ENCODE peak calls at places on chromosomes 7 and 10, in five cellular contexts. One of them, this sample, is unnamed.
A peak's percentile ranks its signal among the peaks of the same experiment; 100 is the strongest.

GRCh38 chr7:74373536-74373935 is 80.2 kb upstream of the GTF2IRD1 start:
- DNase-seq in testis: no peak
- DNase-seq in CD14-positive monocyte: no peak
- DNase-seq in OCI-LY7: no peak
- DNase-seq in PC-9: no peak
- DNase-seq in this sample: no peak

GRCh38 chr10:82934947-82935346 is 1060.0 kb downstream of the NRG3 start:
- DNase-seq in testis: no peak
- DNase-seq in CD14-positive monocyte: no peak
- DNase-seq in OCI-LY7: no peak
- DNase-seq in PC-9: no peak
- DNase-seq in this sample: no peak

GRCh38 chr7:26637610-26638009 is 226.8 kb downstream of the SKAP2 start:
- DNase-seq in testis: no peak
- DNase-seq in CD14-positive monocyte: no peak
- DNase-seq in OCI-LY7: no peak
- DNase-seq in PC-9: no peak
- DNase-seq in this sample: no peak

GRCh38 chr7:100598425-100598824 is 3.7 kb upstream of the PCOLCE start:
- DNase-seq in testis: no peak
- DNase-seq in CD14-positive monocyte: no peak
- DNase-seq in OCI-LY7: no peak
- DNase-seq in PC-9: no peak
- DNase-seq in this sample: no peak

GRCh38 chr10:21292763-21293517 is 232.5 kb downstream of the SKIDA1 start:
- DNase-seq in testis: peak; percentile 79
- DNase-seq in CD14-positive monocyte: no peak
- DNase-seq in OCI-LY7: no peak
- DNase-seq in PC-9: peak; percentile 87
- DNase-seq in this sample: no peak

GRCh38 chr7:1787241-1787640 is 117.2 kb downstream of the ELFN1 start:
- DNase-seq in testis: no peak
- DNase-seq in CD14-positive monocyte: no peak
- DNase-seq in OCI-LY7: no peak
- DNase-seq in PC-9: no peak
- DNase-seq in this sample: no peak

GRCh38 chr10:51733061-51733460 is 33.7 kb upstream of the CSTF2T start:
- DNase-seq in testis: no peak
- DNase-seq in CD14-positive monocyte: no peak
- DNase-seq in OCI-LY7: no peak
- DNase-seq in PC-9: no peak
- DNase-seq in this sample: no peak

GRCh38 chr7:6614941-6615737 is at the start of gene ZNF853:
- DNase-seq in testis: no peak
- DNase-seq in CD14-positive monocyte: no peak
- DNase-seq in OCI-LY7: no peak
- DNase-seq in PC-9: no peak
- DNase-seq in this sample: no peak

GRCh38 chr10:28541695-28542365 is 8.9 kb downstream of the WAC start:
- DNase-seq in testis: no peak
- DNase-seq in CD14-positive monocyte: no peak
- DNase-seq in OCI-LY7: no peak
- DNase-seq in PC-9: no peak
- DNase-seq in this sample: no peak

GRCh38 chr10:90865400-90865799 is 6.4 kb upstream of the RPP30 start:
- DNase-seq in testis: no peak
- DNase-seq in CD14-positive monocyte: no peak
- DNase-seq in OCI-LY7: peak; percentile 29
- DNase-seq in PC-9: no peak
- DNase-seq in this sample: no peak

GRCh38 chr7:151552352-151553028 is 32.8 kb upstream of the RHEB start:
- DNase-seq in testis: no peak
- DNase-seq in CD14-positive monocyte: no peak
- DNase-seq in OCI-LY7: no peak
- DNase-seq in PC-9: peak; percentile 93
- DNase-seq in this sample: no peak

GRCh38 chr7:141016349-141016748 is 1.6 kb upstream of the MRPS33 start:
- DNase-seq in testis: no peak
- DNase-seq in CD14-positive monocyte: no peak
- DNase-seq in OCI-LY7: no peak
- DNase-seq in PC-9: no peak
- DNase-seq in this sample: no peak

GRCh38 chr7:141013345-141013715 is 1.4 kb downstream of the MRPS33 start:
- DNase-seq in testis: no peak
- DNase-seq in CD14-positive monocyte: no peak
- DNase-seq in OCI-LY7: peak; percentile 27
- DNase-seq in PC-9: no peak
- DNase-seq in this sample: no peak

GRCh38 chr7:141012696-141013344 is 1.9 kb downstream of the MRPS33 start:
- DNase-seq in testis: no peak
- DNase-seq in CD14-positive monocyte: no peak
- DNase-seq in OCI-LY7: no peak
- DNase-seq in PC-9: no peak
- DNase-seq in this sample: no peak

GRCh38 chr7:141014091-141014490 is 661 bp downstream of the MRPS33 start:
- DNase-seq in testis: no peak
- DNase-seq in CD14-positive monocyte: no peak
- DNase-seq in OCI-LY7: no peak
- DNase-seq in PC-9: peak; percentile 35
- DNase-seq in this sample: no peak

DNA sequence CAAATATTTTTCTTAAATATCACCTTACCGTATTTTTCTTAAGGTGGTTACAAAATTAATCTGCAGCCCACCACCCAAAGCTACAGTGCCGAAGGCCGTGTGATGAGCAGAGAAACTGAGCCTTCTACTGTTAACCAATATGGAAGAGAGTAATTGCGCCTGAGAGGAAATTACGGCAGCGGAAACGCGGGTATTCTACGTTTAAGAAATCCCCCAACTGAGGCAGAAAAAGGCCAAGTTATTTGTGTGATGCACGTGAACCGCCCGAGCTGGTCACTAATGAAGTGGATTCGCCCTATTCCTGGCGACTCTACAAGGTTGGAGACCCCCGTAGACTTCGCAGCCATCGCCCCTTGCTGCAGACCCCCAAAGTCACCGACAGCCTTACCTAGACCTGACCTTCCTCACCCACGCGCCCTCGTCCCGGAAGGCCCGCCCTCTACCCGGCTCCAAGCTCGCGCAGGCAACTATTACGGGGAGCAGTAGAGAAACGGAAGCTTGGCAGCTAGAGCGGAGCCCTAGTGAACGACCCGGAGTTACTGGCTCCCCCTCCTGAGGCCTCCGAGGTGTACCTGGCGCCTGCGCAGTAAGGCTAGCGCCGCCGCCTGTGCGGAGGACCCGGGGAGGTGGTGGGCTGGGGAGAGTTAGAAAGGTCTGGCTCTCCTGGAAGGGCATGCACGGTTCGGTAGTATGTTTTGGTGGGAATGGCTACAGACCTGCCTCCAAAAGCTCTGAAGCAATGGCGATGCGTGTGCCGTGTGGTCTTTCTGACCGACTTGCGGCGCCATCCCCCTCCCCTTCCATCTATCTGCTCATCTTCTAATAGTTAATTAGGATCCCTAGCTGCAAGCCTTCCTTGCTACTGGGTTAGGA is at the start of gene MRPS33:
- DNase-seq in testis: peak; percentile 99
- DNase-seq in CD14-positive monocyte: peak; percentile 91
- DNase-seq in OCI-LY7: peak; percentile 97
- DNase-seq in PC-9: peak; percentile 93
- DNase-seq in this sample: peak; percentile 95
- TF ChIP-seq CTCF in testis: peak; percentile 42
- TF ChIP-seq CTCF in CD14-positive monocyte: peak; percentile 43
- TF ChIP-seq CTCF in OCI-LY7: peak; percentile 85
- TF ChIP-seq CTCF in PC-9: peak; percentile 43
- TF ChIP-seq CTCF in this sample: peak; percentile 75

GRCh38 chr7:130141858-130142653 is 63.1 kb downstream of the TMEM209 start:
- DNase-seq in testis: no peak
- DNase-seq in CD14-positive monocyte: no peak
- DNase-seq in OCI-LY7: no peak
- DNase-seq in PC-9: no peak
- DNase-seq in this sample: peak; percentile 45

GRCh38 chr7:130140551-130141160 is 64.5 kb downstream of the TMEM209 start:
- DNase-seq in testis: peak; percentile 52
- DNase-seq in CD14-positive monocyte: no peak
- DNase-seq in OCI-LY7: no peak
- DNase-seq in PC-9: no peak
- DNase-seq in this sample: no peak

GRCh38 chr7:130139193-130139950 is 65.8 kb downstream of the TMEM209 start:
- DNase-seq in testis: no peak
- DNase-seq in CD14-positive monocyte: no peak
- DNase-seq in OCI-LY7: no peak
- DNase-seq in PC-9: no peak
- DNase-seq in this sample: no peak

GRCh38 chr7:130142654-130143333 is 62.4 kb downstream of the TMEM209 start:
- DNase-seq in testis: no peak
- DNase-seq in CD14-positive monocyte: no peak
- DNase-seq in OCI-LY7: no peak
- DNase-seq in PC-9: no peak
- DNase-seq in this sample: no peak

GRCh38 chr7:130141161-130141857 is 63.9 kb downstream of the TMEM209 start:
- DNase-seq in testis: peak; percentile 72
- DNase-seq in CD14-positive monocyte: no peak
- DNase-seq in OCI-LY7: no peak
- DNase-seq in PC-9: no peak
- DNase-seq in this sample: peak; percentile 68
- TF ChIP-seq CTCF in testis: no peak
- TF ChIP-seq CTCF in CD14-positive monocyte: no peak
- TF ChIP-seq CTCF in OCI-LY7: no peak
- TF ChIP-seq CTCF in PC-9: no peak
- TF ChIP-seq CTCF in this sample: peak; percentile 5

GRCh38 chr7:99143853-99144672 is at the start of gene SMURF1:
- DNase-seq in testis: peak; percentile 60
- DNase-seq in CD14-positive monocyte: peak; percentile 53
- DNase-seq in OCI-LY7: peak; percentile 88
- DNase-seq in PC-9: no peak
- DNase-seq in this sample: peak; percentile 87
- TF ChIP-seq CTCF in testis: no peak
- TF ChIP-seq CTCF in CD14-positive monocyte: no peak
- TF ChIP-seq CTCF in OCI-LY7: no peak
- TF ChIP-seq CTCF in PC-9: no peak
- TF ChIP-seq CTCF in this sample: no peak

GRCh38 chr10:124597677-124598165 is 136.1 kb downstream of the LHPP start:
- DNase-seq in testis: no peak
- DNase-seq in CD14-positive monocyte: no peak
- DNase-seq in OCI-LY7: peak; percentile 38
- DNase-seq in PC-9: no peak
- DNase-seq in this sample: no peak
- TF ChIP-seq CTCF in testis: no peak
- TF ChIP-seq CTCF in CD14-positive monocyte: no peak
- TF ChIP-seq CTCF in OCI-LY7: no peak
- TF ChIP-seq CTCF in PC-9: no peak
- TF ChIP-seq CTCF in this sample: no peak

DNA sequence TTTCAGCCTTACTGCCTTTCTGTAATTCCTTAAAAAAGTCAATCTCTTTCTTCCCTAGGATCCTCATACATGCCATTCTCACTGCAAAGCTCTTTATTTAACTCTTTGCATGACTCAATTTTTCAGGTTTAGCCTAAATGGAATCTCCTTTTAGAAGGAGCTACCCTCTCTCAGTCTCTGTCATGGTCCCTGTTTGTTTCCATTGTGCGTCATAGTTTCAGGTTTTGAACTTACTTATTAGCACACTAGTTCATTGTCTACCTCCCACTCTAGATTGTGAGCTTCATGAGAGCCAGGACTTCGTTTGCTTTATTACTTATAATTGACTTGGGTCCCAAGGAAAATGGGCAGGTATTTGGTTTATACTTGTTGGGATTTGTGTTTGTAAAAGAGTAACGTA is 251.8 kb downstream of the SORCS3 start:
- DNase-seq in testis: no peak
- DNase-seq in CD14-positive monocyte: no peak
- DNase-seq in OCI-LY7: no peak
- DNase-seq in PC-9: no peak
- DNase-seq in this sample: no peak
- TF ChIP-seq CTCF in testis: no peak
- TF ChIP-seq CTCF in CD14-positive monocyte: no peak
- TF ChIP-seq CTCF in OCI-LY7: no peak
- TF ChIP-seq CTCF in PC-9: no peak
- TF ChIP-seq CTCF in this sample: no peak

DNA sequence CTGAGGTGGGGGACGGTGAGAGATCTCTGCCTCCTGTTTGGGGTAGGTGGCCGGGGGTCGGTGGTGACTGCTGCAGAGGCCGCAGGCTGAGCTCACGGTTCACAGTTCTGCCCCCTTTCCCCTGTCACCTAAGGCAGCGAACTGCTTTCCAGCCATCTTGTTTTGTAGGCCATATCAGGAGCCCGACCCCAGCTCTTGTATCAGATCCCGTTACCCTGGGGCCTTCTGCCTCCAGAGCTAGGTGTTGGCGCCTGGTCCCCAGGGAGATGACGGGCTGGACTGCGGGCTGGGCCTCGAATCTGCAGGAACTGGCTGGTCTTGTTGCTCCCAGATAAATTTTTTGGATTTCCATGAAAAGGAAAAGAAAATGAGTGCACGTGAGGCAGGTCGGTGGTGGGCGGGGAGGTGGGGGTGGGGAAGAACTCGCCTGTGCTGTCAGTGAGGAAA is 183.0 kb downstream of the DNAJB6 start:
- DNase-seq in testis: peak; percentile 10
- DNase-seq in CD14-positive monocyte: peak; percentile 34
- DNase-seq in OCI-LY7: peak; percentile 13
- DNase-seq in PC-9: no peak
- DNase-seq in this sample: no peak
- TF ChIP-seq CTCF in testis: no peak
- TF ChIP-seq CTCF in CD14-positive monocyte: no peak
- TF ChIP-seq CTCF in OCI-LY7: no peak
- TF ChIP-seq CTCF in PC-9: no peak
- TF ChIP-seq CTCF in this sample: no peak

This sample was measured in GM13976.